ENCODE peak calls at places on chromosomes 16 and 17, in seven cellular contexts. I, M, V, W, P, B and U are unnamed samples. For H3K4me1 and H3K36me3, the result is how much of the 10 kb centered on the place peaks cover.

GRCh38 chr17:885971-886571 is 93.5 kb downstream of the NXN start:
- DNase-seq in I (no peak), V (peak), M (peak), P (peak), B (no peak), W (no peak), U (no peak)

GRCh38 chr16:27920391-27920891 is 143.1 kb downstream of the GSG1L start:
- DNase-seq in M (no peak), V (no peak), W (no peak), I (no peak), B (peak), P (no peak), U (no peak)

GRCh38 chr16:15643453-15644305 is 725 bp upstream of the MARF1 start:
- DNase-seq in P (no peak), M (no peak), I (no peak), W (peak), V (no peak), B (peak), U (no peak)

GRCh38 chr17:49738456-49739163 is 25.3 kb downstream of the FAM117A start:
- DNase-seq in P (peak), W (no peak), B (no peak), I (no peak), V (peak), M (no peak), U (no peak)

GRCh38 chr17:38632334-38632733 is 26.6 kb upstream of the SRCIN1 start:
- DNase-seq in M (no peak), I (no peak), W (no peak), P (no peak), B (no peak), V (no peak), U (no peak)

GRCh38 chr17:6435051-6435450 is at the start of gene AIPL1:
- DNase-seq in W (no peak), M (no peak), P (no peak), I (no peak), B (peak), V (no peak), U (no peak)

GRCh38 chr16:31253642-31254045 is 6.1 kb upstream of the ITGAM start:
- DNase-seq in P (peak), B (no peak), V (peak), M (no peak), I (no peak), W (no peak), U (no peak)

GRCh38 chr17:50037321-50038107 is 18.4 kb upstream of the ITGA3 start:
- DNase-seq in B (no peak), I (no peak), W (peak), V (no peak), P (peak), M (peak), U (no peak)

GRCh38 chr16:20901441-20902112 is 1.0 kb downstream of the LYRM1 start:
- DNase-seq in B (peak), V (peak), W (peak), P (peak), I (no peak), M (peak), U (no peak)

GRCh38 chr17:9363440-9364350 is 211.9 kb downstream of the STX8 start:
- DNase-seq in B (no peak), P (no peak), I (no peak), V (no peak), M (no peak), W (peak), U (no peak)

GRCh38 chr17:29593546-29594440 is 861 bp downstream of the ANKRD13B start:
- DNase-seq in P (no peak), I (no peak), M (peak), B (peak), W (no peak), V (peak), U (peak)

GRCh38 chr16:78240459-78241222 is 141.2 kb downstream of the WWOX start:
- DNase-seq in V (peak), W (no peak), M (no peak), P (no peak), B (peak), I (no peak), U (no peak)
- H3K4me1 ChIP-seq in V (under half), W (under half), M (under half), P (under half), B (under half), I (under half), U (under half)

GRCh38 chr16:24738895-24739294 is 9.4 kb downstream of the TNRC6A start:
- DNase-seq in B (no peak), M (no peak), I (no peak), P (no peak), V (no peak), W (no peak), U (no peak)

GRCh38 chr16:24736758-24737157 is 7.3 kb downstream of the TNRC6A start:
- DNase-seq in I (no peak), M (no peak), W (no peak), V (no peak), P (no peak), B (no peak), U (no peak)

GRCh38 chr16:24734382-24734781 is 4.9 kb downstream of the TNRC6A start:
- DNase-seq in M (no peak), B (no peak), P (no peak), I (no peak), V (no peak), W (peak), U (no peak)

GRCh38 chr16:24737391-24737871 is 8.0 kb downstream of the TNRC6A start:
- DNase-seq in B (no peak), V (no peak), M (no peak), P (no peak), I (no peak), W (peak), U (no peak)

GRCh38 chr16:24737916-24738594 is 8.6 kb downstream of the TNRC6A start:
- DNase-seq in M (no peak), B (no peak), P (no peak), V (no peak), I (no peak), W (no peak), U (no peak)
- H3K36me3 ChIP-seq in M (under half), B (under half), P (under half), V (under half), I (under half), W (under half), U (under half)

GRCh38 chr17:80287806-80288579 is 27.3 kb downstream of the RNF213 start:
- DNase-seq in M (no peak), W (no peak), P (no peak), B (no peak), V (no peak), I (no peak), U (no peak)
- H3K4me1 ChIP-seq in M (under half), W (under half), P (under half), B (under half), V (under half), I (under half), U (under half)

GRCh38 chr16:1656808-1657617 is 21.1 kb upstream of the JPT2 start:
- DNase-seq in V (no peak), M (no peak), W (no peak), P (no peak), B (no peak), I (no peak), U (no peak)
- H3K36me3 ChIP-seq in V (under half), M (half or more), W (under half), P (under half), B (under half), I (half or more), U (under half)

DNA sequence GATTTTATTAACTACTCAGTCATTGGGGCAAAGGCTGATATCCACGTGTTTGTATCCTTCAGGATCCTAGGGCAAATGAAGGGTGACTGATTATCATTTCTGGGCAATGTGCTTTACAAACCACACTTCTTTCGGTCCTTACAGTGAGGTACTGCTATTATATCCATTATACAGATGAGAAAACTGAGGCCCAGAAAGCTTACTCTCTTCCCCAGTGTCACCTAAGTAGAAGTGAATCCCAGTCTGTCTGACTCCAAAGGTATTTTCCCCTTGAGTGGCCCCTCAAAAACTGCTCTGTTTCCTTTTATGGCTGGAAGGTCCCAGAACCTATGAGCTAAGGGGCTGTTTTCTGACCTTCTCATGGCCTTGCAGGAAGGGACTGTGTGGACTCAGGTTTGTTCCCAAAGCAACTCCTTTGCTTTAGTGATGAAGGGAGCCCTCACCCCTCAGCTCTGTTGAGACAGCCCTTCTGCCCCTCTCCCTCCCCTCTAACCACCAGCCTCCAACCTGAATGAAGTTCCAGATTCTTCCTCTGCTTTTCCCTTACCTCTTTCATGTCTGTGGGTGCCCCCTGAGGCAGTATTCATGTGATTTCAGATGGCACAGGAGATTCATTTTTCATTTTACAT is 27.4 kb upstream of the ADGRG1 start:
- DNase-seq in M (peak), B (no peak), W (no peak), P (no peak), I (no peak), V (no peak), U (no peak)
- H3K4me1 ChIP-seq in M (under half), B (under half), W (under half), P (under half), I (under half), V (under half), U (under half)

GRCh38 chr16:85078176-85078700 is 34.0 kb downstream of the CIBAR2 start:
- DNase-seq in W (no peak), V (no peak), M (no peak), P (no peak), I (no peak), B (no peak), U (no peak)

GRCh38 chr16:85075236-85075924 is 36.9 kb downstream of the CIBAR2 start:
- DNase-seq in I (no peak), M (no peak), P (no peak), V (no peak), W (no peak), B (peak), U (no peak)

GRCh38 chr16:85078952-85079351 is 33.3 kb downstream of the CIBAR2 start:
- DNase-seq in P (no peak), V (no peak), I (no peak), M (no peak), B (no peak), W (no peak), U (no peak)

GRCh38 chr16:85077039-85077438 is 35.2 kb downstream of the CIBAR2 start:
- DNase-seq in M (no peak), W (no peak), V (no peak), I (no peak), B (peak), P (no peak), U (no peak)

DNA sequence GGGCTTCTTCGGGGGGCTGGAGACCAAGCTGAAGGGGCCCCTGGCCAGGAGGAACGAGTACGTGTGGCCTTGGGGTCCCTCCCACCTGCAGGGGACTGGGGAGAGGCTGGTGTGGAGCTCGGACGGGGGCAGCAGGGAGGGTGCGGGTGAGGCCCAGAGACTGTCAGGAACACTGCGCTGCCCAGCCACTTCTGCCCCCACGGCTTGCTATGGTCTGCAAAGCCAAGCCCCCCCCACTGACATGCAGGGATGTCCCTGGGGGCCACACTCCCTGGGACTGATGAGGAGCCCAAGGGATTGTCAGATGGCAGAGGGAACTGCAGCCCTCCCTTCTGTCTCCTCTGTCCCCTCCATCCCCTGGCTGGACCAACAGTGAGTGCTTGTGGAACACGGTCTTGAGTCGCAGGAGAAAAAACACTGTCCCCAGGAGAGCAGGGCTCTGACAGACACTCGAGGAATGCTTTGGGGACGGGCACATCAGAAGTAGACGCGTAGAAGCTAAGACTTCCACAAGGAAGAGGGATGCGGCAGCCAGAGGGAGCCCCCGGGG is 34.6 kb downstream of the CIBAR2 start:
- DNase-seq in I (no peak), B (no peak), V (no peak), P (no peak), M (no peak), W (no peak), U (no peak)
- H3K36me3 ChIP-seq in I (under half), B (under half), V (under half), P (under half), M (half or more), W (under half), U (under half)

DNA sequence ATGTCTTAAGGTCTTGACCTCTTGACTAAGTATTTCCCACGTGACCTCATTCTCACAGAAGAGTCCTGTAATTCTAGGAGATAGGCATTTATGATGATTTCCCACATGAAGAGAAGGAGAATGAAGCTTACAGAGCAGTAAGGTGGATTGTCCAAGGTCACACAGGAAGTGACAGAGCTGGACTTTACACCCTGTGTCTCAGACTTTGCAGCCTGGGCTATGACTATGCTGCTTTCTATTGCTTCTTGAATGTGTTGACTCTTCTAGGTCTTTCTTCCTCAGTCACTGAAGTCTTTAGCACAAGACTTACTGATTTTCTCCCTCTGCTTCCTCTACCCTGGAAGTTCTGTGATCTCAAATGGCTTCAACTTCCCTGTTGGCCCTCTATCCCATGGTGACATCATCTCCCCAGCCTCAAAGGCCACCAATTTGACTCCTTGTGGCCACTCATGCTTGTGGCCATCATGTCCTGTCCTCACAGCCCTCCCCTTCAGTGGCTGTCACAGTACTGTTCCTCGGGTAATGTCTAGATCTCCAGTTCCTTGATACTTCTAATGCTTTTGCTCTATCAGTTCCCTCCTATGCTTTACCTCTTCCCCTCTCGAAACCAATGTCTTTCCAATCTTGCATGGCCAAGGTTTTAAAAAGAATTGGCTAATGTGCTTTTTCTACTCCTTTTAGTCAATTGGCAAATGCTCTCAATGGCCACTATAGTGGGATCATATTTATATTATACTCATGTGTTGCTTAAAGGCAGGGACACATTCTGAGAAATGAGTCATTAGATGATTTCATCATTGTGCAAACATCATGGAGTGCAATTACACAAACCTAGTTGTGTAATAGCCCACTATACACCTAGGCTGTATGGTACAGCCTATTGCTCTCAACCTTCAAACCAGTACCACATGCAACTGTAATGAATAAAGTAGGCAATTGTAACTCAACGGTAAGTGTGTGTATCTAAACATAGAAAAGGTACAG is 181.1 kb downstream of the HS3ST3A1 start:
- DNase-seq in V (no peak), P (no peak), I (no peak), B (no peak), M (no peak), W (peak), U (no peak)
- H3K4me1 ChIP-seq in V (under half), P (under half), I (under half), B (under half), M (under half), W (under half), U (under half)

DNA sequence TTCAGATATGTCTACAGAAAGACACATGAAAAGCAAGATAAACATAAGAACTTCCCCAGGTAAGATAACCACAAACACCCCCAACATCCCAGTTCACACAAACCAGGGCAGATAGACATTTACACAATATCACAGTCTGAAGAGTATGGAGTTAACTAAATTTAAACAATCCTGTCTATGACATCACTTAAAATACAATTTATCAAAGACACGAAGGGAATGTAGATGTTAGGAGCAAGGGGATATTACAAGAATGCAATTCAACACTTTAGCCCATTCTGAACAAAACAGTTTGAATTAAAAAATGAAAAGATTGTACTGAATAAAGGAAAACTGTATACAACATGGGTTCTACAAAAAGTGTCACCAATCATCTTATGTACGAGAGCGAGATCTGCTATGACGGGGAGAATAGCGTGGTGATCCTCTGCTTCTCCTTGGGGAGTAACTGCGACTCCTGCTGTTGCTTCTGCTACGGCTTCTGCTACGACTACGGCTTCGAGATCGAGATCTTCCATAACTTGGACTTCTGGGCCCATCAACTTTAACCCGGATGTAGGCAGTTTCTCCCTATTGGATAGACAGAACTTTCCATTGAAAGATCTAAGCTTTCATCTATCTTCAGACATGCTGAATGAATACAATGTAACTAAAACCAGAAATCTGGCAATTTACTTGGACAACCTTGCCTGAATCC is 1.9 kb downstream of the SRSF1 start:
- DNase-seq in W (no peak), P (no peak), M (no peak), I (no peak), B (no peak), V (no peak), U (no peak)
- H3K36me3 ChIP-seq in W (under half), P (under half), M (half or more), I (under half), B (under half), V (under half), U (under half)